ENCODE peak calls at places on chromosomes 3 and 15, in six cellular contexts. C is SJSA1, R is non-pigmented ciliary epithelial cell, B is posterior cingulate gyrus, N is dermis microvascular lymphatic vessel endothelial cell, M is PC-3. I is an unnamed sample.
A peak's percentile ranks its signal among the peaks of the same experiment; 100 is the strongest.

GRCh38 chr3:171685116-171685895 is 125.0 kb downstream of the PLD1 start:
- DNase-seq in C (no peak), R (peak; percentile 3), B (no peak), N (no peak), M (peak; percentile 68), I (no peak)

GRCh38 chr3:194705761-194706160 is 20.1 kb downstream of the FAM43A start:
- DNase-seq in C (no peak), R (no peak), B (no peak), N (no peak), M (no peak), I (no peak)

GRCh38 chr3:186109897-186110803 is 1.3 kb upstream of the ETV5 start:
- DNase-seq in C (peak; percentile 50), R (no peak), B (no peak), N (peak; percentile 14), M (no peak), I (no peak)

GRCh38 chr15:76470691-76471090 is 134.1 kb downstream of the ISL2 start:
- DNase-seq in C (no peak), R (peak; percentile 19), B (no peak), N (no peak), M (no peak), I (no peak)

GRCh38 chr3:9102240-9102841 is 139.1 kb upstream of the RAD18 start:
- DNase-seq in C (no peak), R (no peak), B (no peak), N (no peak), M (no peak), I (no peak)

GRCh38 chr3:59908700-59909099 is 858.9 kb upstream of the CFAP20DC start:
- DNase-seq in C (no peak), R (no peak), B (no peak), N (no peak), M (no peak), I (no peak)

GRCh38 chr3:184180165-184180564 is 5.5 kb downstream of the AP2M1 start:
- DNase-seq in C (peak; percentile 78), R (no peak), B (no peak), N (peak; percentile 57), M (no peak), I (no peak)

GRCh38 chr3:131725414-131725813 is 222.6 kb upstream of the MRPL3 start:
- DNase-seq in C (no peak), R (no peak), B (no peak), N (no peak), M (no peak), I (no peak)

GRCh38 chr15:72227192-72227586 is 3.8 kb downstream of the PKM start:
- DNase-seq in C (peak; percentile 54), R (peak; percentile 65), B (no peak), N (peak; percentile 90), M (peak; percentile 84), I (peak; percentile 8)

GRCh38 chr3:161508852-161509477 is 12.4 kb downstream of the OTOL1 start:
- DNase-seq in C (no peak), R (no peak), B (no peak), N (peak; percentile 0), M (peak; percentile 62), I (no peak)

GRCh38 chr3:8443829-8444791 is 57.5 kb upstream of the LMCD1 start:
- DNase-seq in C (peak; percentile 91), R (peak; percentile 99), B (peak; percentile 37), N (peak; percentile 100), M (peak; percentile 99), I (no peak)

GRCh38 chr3:127750226-127751031 is 71.9 kb downstream of the MGLL start:
- DNase-seq in C (no peak), R (peak; percentile 58), B (no peak), N (peak; percentile 37), M (peak; percentile 79), I (no peak)

GRCh38 chr3:16084887-16085286 is 89.6 kb upstream of the GALNT15 start:
- DNase-seq in C (no peak), R (peak; percentile 72), B (no peak), N (peak; percentile 96), M (peak; percentile 67), I (no peak)

GRCh38 chr3:160400048-160400630 is 689 bp downstream of the SMC4 start:
- DNase-seq in C (peak; percentile 50), R (no peak), B (peak; percentile 8), N (peak; percentile 81), M (peak; percentile 21), I (peak; percentile 46)

GRCh38 chr15:87429754-87430153 is 826.8 kb downstream of the NTRK3 start:
- DNase-seq in C (no peak), R (no peak), B (no peak), N (no peak), M (no peak), I (no peak)

GRCh38 chr15:92494791-92495190 is 101.1 kb downstream of the ST8SIA2 start:
- DNase-seq in C (no peak), R (no peak), B (no peak), N (no peak), M (no peak), I (no peak)

GRCh38 chr3:107775958-107776357 is 253.2 kb downstream of the BBX start:
- DNase-seq in C (no peak), R (no peak), B (no peak), N (no peak), M (no peak), I (no peak)

GRCh38 chr3:182644800-182645433 is 148.4 kb upstream of the ATP11B start:
- DNase-seq in C (no peak), R (no peak), B (no peak), N (no peak), M (no peak), I (no peak)

GRCh38 chr15:52462806-52463360 is 65.8 kb downstream of the MYO5A start:
- DNase-seq in C (no peak), R (no peak), B (no peak), N (no peak), M (no peak), I (no peak)

GRCh38 chr3:66418432-66419052 is 82.3 kb downstream of the LRIG1 start:
- DNase-seq in C (peak; percentile 78), R (no peak), B (peak; percentile 63), N (no peak), M (no peak), I (no peak)

GRCh38 chr3:106825962-106826605 is 551.2 kb upstream of the CCDC54 start:
- DNase-seq in C (peak; percentile 46), R (peak; percentile 68), B (no peak), N (no peak), M (peak; percentile 12), I (no peak)

GRCh38 chr3:10434938-10435336 is 70.4 kb downstream of the ATP2B2 start:
- DNase-seq in C (no peak), R (no peak), B (no peak), N (no peak), M (no peak), I (no peak)

GRCh38 chr15:53059273-53060043 is 269.3 kb upstream of the ONECUT1 start:
- DNase-seq in C (no peak), R (no peak), B (no peak), N (no peak), M (no peak), I (no peak)

GRCh38 chr3:12230406-12230805 is 58.5 kb upstream of the PPARG start:
- DNase-seq in C (no peak), R (no peak), B (no peak), N (no peak), M (peak; percentile 52), I (no peak)

GRCh38 chr15:84604804-84605203 is 4.0 kb downstream of the ZSCAN2 start:
- DNase-seq in C (no peak), R (no peak), B (no peak), N (no peak), M (no peak), I (no peak)

GRCh38 chr15:47300035-47300434 is 417.3 kb upstream of the SEMA6D start:
- DNase-seq in C (no peak), R (no peak), B (no peak), N (no peak), M (no peak), I (no peak)

GRCh38 chr15:48221885-48222284 is 15.8 kb downstream of the SLC12A1 start:
- DNase-seq in C (no peak), R (no peak), B (no peak), N (no peak), M (no peak), I (no peak)

I was measured in DND-41.